ENCODE peak calls at places on chromosomes 16 and 17, in nine cellular contexts. L is T-helper 17 cell; R is NCI-H2081; X is astrocyte of the spinal cord; O is uterus; Q is stimulated activated CD4-positive, alpha-beta T cell treated with anti-CD3 and anti-CD28 coated beads, TNF-alpha, amount 100 ng/mL, for 1 hour; E is CD8-positive, alpha-beta memory T cell; C is NCI-H2107; G is head of caudate nucleus. I is an unnamed sample.

GRCh38 chr17:64655704-64656103 is 6.4 kb downstream of the SMURF2 start:
- DNase-seq in E (no peak), G (no peak), Q (no peak), O (no peak), R (no peak), X (no peak), C (no peak), L (no peak), I (no peak)

GRCh38 chr17:20232611-20233010 is 223.5 kb downstream of the SPECC1 start:
- DNase-seq in Q (no peak), E (no peak), L (no peak), X (no peak), G (no peak), O (no peak), R (no peak), C (no peak), I (no peak)

GRCh38 chr16:1069154-1069553 is 3.4 kb upstream of the SSTR5 start:
- DNase-seq in X (no peak), E (no peak), R (no peak), L (no peak), G (no peak), Q (no peak), O (no peak), C (no peak), I (no peak)

GRCh38 chr16:30535777-30536190 is 1.1 kb upstream of the ZNF747 start:
- DNase-seq in R (peak), O (peak), G (peak), E (peak), X (peak), L (peak), Q (no peak), C (peak), I (peak)

GRCh38 chr17:332558-333322 is 19.9 kb downstream of the RPH3AL start:
- DNase-seq in Q (no peak), E (no peak), O (no peak), C (no peak), X (peak), G (no peak), R (no peak), L (no peak), I (no peak)

GRCh38 chr17:2230877-2231276 is 72.7 kb downstream of the SMG6 start:
- DNase-seq in E (no peak), R (no peak), Q (no peak), G (no peak), X (no peak), L (no peak), O (no peak), C (no peak), I (no peak)

GRCh38 chr17:10278218-10278617 is 79.8 kb upstream of the GAS7 start:
- DNase-seq in G (no peak), X (no peak), C (no peak), Q (no peak), R (no peak), E (no peak), O (no peak), L (no peak), I (no peak)

GRCh38 chr16:58338205-58338604 is 43.4 kb upstream of the PRSS54 start:
- DNase-seq in Q (no peak), O (no peak), R (no peak), C (no peak), G (no peak), X (no peak), E (no peak), L (no peak), I (no peak)

GRCh38 chr16:89567656-89568594 is 7.4 kb downstream of the RPL13 start:
- DNase-seq in R (no peak), X (no peak), C (no peak), O (no peak), E (no peak), G (no peak), L (no peak), Q (no peak), I (no peak)

GRCh38 chr16:11768850-11769249 is 26.2 kb upstream of the TXNDC11 start:
- DNase-seq in R (no peak), L (no peak), X (no peak), E (no peak), G (no peak), Q (no peak), O (no peak), C (no peak), I (peak)

GRCh38 chr16:88842806-88843205 is 13.9 kb downstream of the GALNS start:
- DNase-seq in G (no peak), O (no peak), R (no peak), Q (no peak), E (no peak), X (no peak), L (no peak), C (no peak), I (no peak)

GRCh38 chr17:12047977-12048376 is 27.3 kb downstream of the MAP2K4 start:
- DNase-seq in G (no peak), R (no peak), O (no peak), E (no peak), X (peak), L (no peak), C (no peak), Q (no peak), I (no peak)

GRCh38 chr17:31269597-31269996 is 27.4 kb downstream of the OMG start:
- DNase-seq in E (no peak), R (no peak), G (no peak), L (no peak), X (peak), Q (no peak), O (no peak), C (no peak), I (peak)

GRCh38 chr16:66099261-66099660 is 267.2 kb upstream of the CDH5 start:
- DNase-seq in X (no peak), R (no peak), C (no peak), E (no peak), L (no peak), O (no peak), Q (no peak), G (no peak), I (peak)

GRCh38 chr16:23862556-23862955 is 26.8 kb downstream of the PRKCB start:
- DNase-seq in O (no peak), C (no peak), Q (no peak), L (no peak), G (no peak), X (no peak), R (no peak), E (no peak), I (no peak)

GRCh38 chr17:59754547-59754946 is 47.1 kb downstream of the VMP1 start:
- DNase-seq in X (peak), E (no peak), C (no peak), R (no peak), O (no peak), Q (no peak), L (no peak), G (no peak), I (no peak)

GRCh38 chr17:64187093-64187895 is 57.4 kb upstream of the ERN1 start:
- DNase-seq in E (no peak), G (no peak), L (no peak), O (no peak), R (no peak), X (no peak), C (no peak), Q (no peak), I (no peak)

GRCh38 chr17:75734674-75735294 is 13.5 kb downstream of the ITGB4 start:
- DNase-seq in O (no peak), Q (no peak), C (no peak), G (no peak), R (no peak), L (no peak), X (no peak), E (no peak), I (no peak)

GRCh38 chr17:8518346-8518745 is 82.7 kb downstream of the NDEL1 start:
- DNase-seq in G (no peak), Q (no peak), L (no peak), E (no peak), C (no peak), X (no peak), R (no peak), O (no peak), I (no peak)

GRCh38 chr17:44655983-44656700 is at the start of gene MEIOC:
- DNase-seq in O (no peak), E (peak), X (peak), Q (no peak), R (peak), C (no peak), G (no peak), L (no peak), I (no peak)

I was measured in pons.